ENCODE peak calls at places on chromosomes 13 and 19, in eight cellular contexts. O is esophagus squamous epithelium; I is AG10803; V is glutamatergic neuron; G is gastrocnemius medialis; Q is progenitor cell of endocrine pancreas; F is CD8-positive, alpha-beta T cell; W is H7. A is an unnamed sample.

GRCh38 chr19:13162749-13163608 is 12.8 kb downstream of the IER2 start:
- DNase-seq in Q (peak; percentile 88), I (peak; percentile 98), F (peak; percentile 85), O (peak; percentile 79), V (peak; percentile 94), G (peak; percentile 95), W (peak; percentile 92), A (peak; percentile 84)

GRCh38 chr13:24911135-24911524 is 147.2 kb downstream of the RNF17 start:
- DNase-seq in W (no peak), O (no peak), I (peak; percentile 40), F (no peak), G (no peak), Q (no peak), V (no peak), A (no peak)

GRCh38 chr13:113532156-113532806 is 41.8 kb upstream of the DCUN1D2 start:
- DNase-seq in I (no peak), Q (no peak), O (no peak), F (no peak), G (no peak), W (peak; percentile 74), V (no peak), A (no peak)

GRCh38 chr13:85166891-85167290 is 632.3 kb downstream of the SLITRK6 start:
- DNase-seq in I (no peak), Q (no peak), W (no peak), G (no peak), F (no peak), V (no peak), O (no peak), A (no peak)

GRCh38 chr13:44760434-44760833 is 184.3 kb upstream of the TSC22D1 start:
- DNase-seq in V (no peak), Q (no peak), G (no peak), I (no peak), W (no peak), F (no peak), O (no peak), A (no peak)

GRCh38 chr13:109818891-109819290 is 32.5 kb upstream of the IRS2 start:
- DNase-seq in G (no peak), V (no peak), W (no peak), O (no peak), I (peak; percentile 48), F (no peak), Q (no peak), A (no peak)

GRCh38 chr19:20279516-20279915 is 112.5 kb downstream of the ZNF486 start:
- DNase-seq in O (no peak), G (no peak), W (no peak), Q (no peak), I (no peak), V (no peak), F (no peak), A (no peak)

GRCh38 chr13:77429320-77430142 is 102.6 kb upstream of the MYCBP2 start:
- DNase-seq in W (no peak), F (no peak), O (no peak), Q (no peak), I (peak; percentile 16), V (no peak), G (no peak), A (no peak)

GRCh38 chr19:4567584-4568071 is 8.1 kb upstream of the SEMA6B start:
- DNase-seq in F (peak; percentile 64), O (no peak), V (peak; percentile 91), I (peak; percentile 35), G (no peak), W (peak; percentile 95), Q (peak; percentile 61), A (peak; percentile 76)

GRCh38 chr19:15331419-15332310 is 674 bp downstream of the BRD4 start:
- DNase-seq in I (peak; percentile 39), G (peak; percentile 34), W (peak; percentile 93), O (no peak), Q (peak; percentile 20), F (peak; percentile 62), V (peak; percentile 58), A (peak; percentile 77)

GRCh38 chr13:35978607-35979316 is 152.4 kb downstream of the DCLK1 start:
- DNase-seq in Q (peak; percentile 31), V (no peak), O (no peak), F (no peak), G (no peak), I (peak; percentile 73), W (peak; percentile 66), A (peak; percentile 19)

GRCh38 chr13:109144693-109145437 is 515.5 kb downstream of the MYO16 start:
- DNase-seq in Q (no peak), W (no peak), F (no peak), V (no peak), O (no peak), G (no peak), I (peak; percentile 22), A (no peak)

GRCh38 chr13:40452038-40452666 is 214.3 kb downstream of the FOXO1 start:
- DNase-seq in F (no peak), I (no peak), Q (no peak), O (no peak), V (no peak), W (no peak), G (no peak), A (no peak)

GRCh38 chr13:27362064-27362751 is 62.2 kb upstream of the GTF3A start:
- DNase-seq in W (peak; percentile 93), O (peak; percentile 6), Q (peak; percentile 88), I (peak; percentile 70), F (peak; percentile 78), G (peak; percentile 46), V (peak; percentile 94), A (peak; percentile 81)

GRCh38 chr19:15200575-15201364 is at the start of gene NOTCH3:
- DNase-seq in I (no peak), W (peak; percentile 97), F (no peak), V (no peak), Q (peak; percentile 49), O (no peak), G (no peak), A (peak; percentile 81)